ENCODE peak calls at places on chromosomes 16 and 17, in seven cellular contexts. H is EH; K is NCI-H524 treated with DMSO at 0.1 percent for 48 hours; P is activated naive CD4-positive, alpha-beta T cell treated with anti-CD3 and anti-CD28 coated beads for 36 hours; C is activated CD4-positive, alpha-beta T cell treated with anti-CD3 and anti-CD28 coated beads, Interleukin-2, amount 10 ng/mL, durations not matched to agents 7 days and 5 days; N is erythroblast; Y is 8988T. J is an unnamed sample.

GRCh38 chr16:85296859-85297698 is 184.8 kb upstream of the CIBAR2 start:
- DNase-seq in H (peak), K (no peak), P (peak), C (peak), N (peak), Y (peak), J (peak)

GRCh38 chr17:49814781-49815496 is 26.5 kb downstream of the KAT7 start:
- DNase-seq in H (no peak), K (no peak), P (no peak), C (no peak), N (no peak), Y (no peak), J (no peak)

GRCh38 chr17:5055543-5055942 is 20.3 kb upstream of the SLC52A1 start:
- DNase-seq in H (no peak), K (no peak), P (no peak), C (no peak), N (no peak), Y (no peak), J (no peak)

GRCh38 chr16:25013751-25014499 is 1.2 kb downstream of the ARHGAP17 start:
- DNase-seq in H (no peak), K (no peak), P (no peak), C (no peak), N (peak), Y (no peak), J (no peak)

GRCh38 chr17:4204676-4205075 is 59.1 kb downstream of the ANKFY1 start:
- DNase-seq in H (peak), K (no peak), P (no peak), C (no peak), N (no peak), Y (no peak), J (no peak)

GRCh38 chr17:59154721-59155438 is at the start of gene SKA2:
- DNase-seq in H (no peak), K (no peak), P (peak), C (peak), N (peak), Y (no peak), J (peak)

GRCh38 chr16:55333690-55334089 is 9.7 kb downstream of the IRX6 start:
- DNase-seq in H (no peak), K (no peak), P (no peak), C (no peak), N (no peak), Y (no peak), J (no peak)

GRCh38 chr17:45342871-45343526 is 26.2 kb upstream of the MAP3K14 start:
- DNase-seq in H (no peak), K (no peak), P (no peak), C (no peak), N (no peak), Y (no peak), J (no peak)

GRCh38 chr16:4514606-4515005 is 24.0 kb downstream of the CDIP1 start:
- DNase-seq in H (no peak), K (no peak), P (no peak), C (no peak), N (no peak), Y (no peak), J (no peak)

J was measured in activated CD8-positive, alpha-beta memory T cell treated with anti-CD3 and anti-CD28 coated beads, Interleukin-2, amount 10 ng/mL, durations not matched to agents 7 days and 5 days.